ENCODE peak calls at places on chromosomes 5 and 9, in ten cellular contexts. One of them, this sample, is unnamed.

GRCh38 chr9:122371851-122372250 is 1.0 kb downstream of the PTGS1 start:
- DNase-seq in NAMALWA: no peak
- DNase-seq in T-helper 9 cell: no peak
- DNase-seq in activated T-cell treated with anti-CD3 and anti-CD28 coated beads, Interleukin-2, amount 50 U/mL, for 72 hours: no peak
- DNase-seq in fibroblast of lung: no peak
- DNase-seq in activated CD8-positive, alpha-beta T cell treated with anti-CD3 and anti-CD28 coated beads for 36 hours: no peak
- DNase-seq in NCI-H446 treated with DMSO at 0.1 percent for 48 hours: no peak
- DNase-seq in prostate gland: no peak
- DNase-seq in endothelial cell of umbilical vein: no peak
- DNase-seq in activated CD4-positive, CD25-positive, alpha-beta regulatory T cell treated with anti-CD3 and anti-CD28 coated beads, Interleukin-2, amount 50 U/mL, for 72 hours: no peak
- DNase-seq in this sample: no peak

GRCh38 chr9:135091545-135091944 is 4.1 kb downstream of the OLFM1 start:
- DNase-seq in activated CD8-positive, alpha-beta T cell treated with anti-CD3 and anti-CD28 coated beads for 36 hours: no peak
- DNase-seq in T-helper 9 cell: no peak
- DNase-seq in NCI-H446 treated with DMSO at 0.1 percent for 48 hours: no peak
- DNase-seq in NAMALWA: no peak
- DNase-seq in fibroblast of lung: no peak
- DNase-seq in activated T-cell treated with anti-CD3 and anti-CD28 coated beads, Interleukin-2, amount 50 U/mL, for 72 hours: no peak
- DNase-seq in activated CD4-positive, CD25-positive, alpha-beta regulatory T cell treated with anti-CD3 and anti-CD28 coated beads, Interleukin-2, amount 50 U/mL, for 72 hours: no peak
- DNase-seq in endothelial cell of umbilical vein: no peak
- DNase-seq in prostate gland: no peak
- DNase-seq in this sample: no peak

GRCh38 chr9:117974108-117974507 is 269.9 kb downstream of the TLR4 start:
- DNase-seq in activated CD4-positive, CD25-positive, alpha-beta regulatory T cell treated with anti-CD3 and anti-CD28 coated beads, Interleukin-2, amount 50 U/mL, for 72 hours: no peak
- DNase-seq in NAMALWA: no peak
- DNase-seq in endothelial cell of umbilical vein: no peak
- DNase-seq in activated CD8-positive, alpha-beta T cell treated with anti-CD3 and anti-CD28 coated beads for 36 hours: no peak
- DNase-seq in NCI-H446 treated with DMSO at 0.1 percent for 48 hours: no peak
- DNase-seq in prostate gland: no peak
- DNase-seq in activated T-cell treated with anti-CD3 and anti-CD28 coated beads, Interleukin-2, amount 50 U/mL, for 72 hours: no peak
- DNase-seq in fibroblast of lung: no peak
- DNase-seq in T-helper 9 cell: no peak
- DNase-seq in this sample: no peak

GRCh38 chr9:19113964-19114679 is 11.4 kb upstream of the HAUS6 start:
- DNase-seq in fibroblast of lung: no peak
- DNase-seq in activated T-cell treated with anti-CD3 and anti-CD28 coated beads, Interleukin-2, amount 50 U/mL, for 72 hours: no peak
- DNase-seq in T-helper 9 cell: no peak
- DNase-seq in endothelial cell of umbilical vein: no peak
- DNase-seq in NAMALWA: no peak
- DNase-seq in prostate gland: no peak
- DNase-seq in NCI-H446 treated with DMSO at 0.1 percent for 48 hours: no peak
- DNase-seq in activated CD8-positive, alpha-beta T cell treated with anti-CD3 and anti-CD28 coated beads for 36 hours: no peak
- DNase-seq in activated CD4-positive, CD25-positive, alpha-beta regulatory T cell treated with anti-CD3 and anti-CD28 coated beads, Interleukin-2, amount 50 U/mL, for 72 hours: no peak
- DNase-seq in this sample: no peak

GRCh38 chr9:122498883-122499288 is 11.7 kb upstream of the OR1J2 start:
- DNase-seq in prostate gland: peak
- DNase-seq in activated CD8-positive, alpha-beta T cell treated with anti-CD3 and anti-CD28 coated beads for 36 hours: peak
- DNase-seq in NAMALWA: peak
- DNase-seq in T-helper 9 cell: no peak
- DNase-seq in activated CD4-positive, CD25-positive, alpha-beta regulatory T cell treated with anti-CD3 and anti-CD28 coated beads, Interleukin-2, amount 50 U/mL, for 72 hours: no peak
- DNase-seq in endothelial cell of umbilical vein: peak
- DNase-seq in NCI-H446 treated with DMSO at 0.1 percent for 48 hours: no peak
- DNase-seq in fibroblast of lung: peak
- DNase-seq in activated T-cell treated with anti-CD3 and anti-CD28 coated beads, Interleukin-2, amount 50 U/mL, for 72 hours: peak
- DNase-seq in this sample: peak

GRCh38 chr9:99488109-99489042 is 266.3 kb downstream of the SEC61B start:
- DNase-seq in activated CD4-positive, CD25-positive, alpha-beta regulatory T cell treated with anti-CD3 and anti-CD28 coated beads, Interleukin-2, amount 50 U/mL, for 72 hours: no peak
- DNase-seq in activated CD8-positive, alpha-beta T cell treated with anti-CD3 and anti-CD28 coated beads for 36 hours: no peak
- DNase-seq in prostate gland: no peak
- DNase-seq in activated T-cell treated with anti-CD3 and anti-CD28 coated beads, Interleukin-2, amount 50 U/mL, for 72 hours: no peak
- DNase-seq in T-helper 9 cell: no peak
- DNase-seq in NCI-H446 treated with DMSO at 0.1 percent for 48 hours: no peak
- DNase-seq in NAMALWA: no peak
- DNase-seq in fibroblast of lung: no peak
- DNase-seq in endothelial cell of umbilical vein: no peak
- DNase-seq in this sample: no peak

GRCh38 chr9:85178486-85178885 is 509.0 kb downstream of the NTRK2 start:
- DNase-seq in endothelial cell of umbilical vein: no peak
- DNase-seq in T-helper 9 cell: no peak
- DNase-seq in activated CD8-positive, alpha-beta T cell treated with anti-CD3 and anti-CD28 coated beads for 36 hours: no peak
- DNase-seq in fibroblast of lung: no peak
- DNase-seq in NCI-H446 treated with DMSO at 0.1 percent for 48 hours: no peak
- DNase-seq in NAMALWA: no peak
- DNase-seq in prostate gland: no peak
- DNase-seq in activated T-cell treated with anti-CD3 and anti-CD28 coated beads, Interleukin-2, amount 50 U/mL, for 72 hours: no peak
- DNase-seq in activated CD4-positive, CD25-positive, alpha-beta regulatory T cell treated with anti-CD3 and anti-CD28 coated beads, Interleukin-2, amount 50 U/mL, for 72 hours: no peak
- DNase-seq in this sample: no peak

GRCh38 chr5:157387683-157388093 is 72.3 kb upstream of the NIPAL4 start:
- DNase-seq in endothelial cell of umbilical vein: peak
- DNase-seq in NCI-H446 treated with DMSO at 0.1 percent for 48 hours: peak
- DNase-seq in activated CD8-positive, alpha-beta T cell treated with anti-CD3 and anti-CD28 coated beads for 36 hours: no peak
- DNase-seq in NAMALWA: no peak
- DNase-seq in activated T-cell treated with anti-CD3 and anti-CD28 coated beads, Interleukin-2, amount 50 U/mL, for 72 hours: no peak
- DNase-seq in activated CD4-positive, CD25-positive, alpha-beta regulatory T cell treated with anti-CD3 and anti-CD28 coated beads, Interleukin-2, amount 50 U/mL, for 72 hours: no peak
- DNase-seq in prostate gland: no peak
- DNase-seq in T-helper 9 cell: no peak
- DNase-seq in fibroblast of lung: peak
- DNase-seq in this sample: peak

GRCh38 chr9:94645901-94646300 is 6.6 kb upstream of the FBP1 start:
- DNase-seq in fibroblast of lung: no peak
- DNase-seq in T-helper 9 cell: no peak
- DNase-seq in NAMALWA: no peak
- DNase-seq in endothelial cell of umbilical vein: no peak
- DNase-seq in activated T-cell treated with anti-CD3 and anti-CD28 coated beads, Interleukin-2, amount 50 U/mL, for 72 hours: no peak
- DNase-seq in activated CD8-positive, alpha-beta T cell treated with anti-CD3 and anti-CD28 coated beads for 36 hours: no peak
- DNase-seq in prostate gland: no peak
- DNase-seq in activated CD4-positive, CD25-positive, alpha-beta regulatory T cell treated with anti-CD3 and anti-CD28 coated beads, Interleukin-2, amount 50 U/mL, for 72 hours: no peak
- DNase-seq in NCI-H446 treated with DMSO at 0.1 percent for 48 hours: no peak
- DNase-seq in this sample: no peak

GRCh38 chr5:159409801-159410200 is 79.5 kb upstream of the IL12B start:
- DNase-seq in T-helper 9 cell: no peak
- DNase-seq in activated CD8-positive, alpha-beta T cell treated with anti-CD3 and anti-CD28 coated beads for 36 hours: peak
- DNase-seq in endothelial cell of umbilical vein: no peak
- DNase-seq in prostate gland: no peak
- DNase-seq in activated T-cell treated with anti-CD3 and anti-CD28 coated beads, Interleukin-2, amount 50 U/mL, for 72 hours: peak
- DNase-seq in NAMALWA: no peak
- DNase-seq in NCI-H446 treated with DMSO at 0.1 percent for 48 hours: no peak
- DNase-seq in activated CD4-positive, CD25-positive, alpha-beta regulatory T cell treated with anti-CD3 and anti-CD28 coated beads, Interleukin-2, amount 50 U/mL, for 72 hours: no peak
- DNase-seq in fibroblast of lung: no peak
- DNase-seq in this sample: no peak